ENCODE peak calls at places on chromosomes 3 and 15, in four cellular contexts. One of them, this sample, is unnamed. For H3K4me1, the result is how much of the 10 kb centered on the place peaks cover.

GRCh38 chr3:127043041-127043641 is 60.2 kb downstream of the PLXNA1 start:
- DNase-seq in esophagus squamous epithelium: no peak
- DNase-seq in thoracic aorta: no peak
- DNase-seq in IMR-90: no peak
- DNase-seq in this sample: peak

GRCh38 chr15:39204031-39204430 is 376.8 kb upstream of the THBS1 start:
- DNase-seq in esophagus squamous epithelium: no peak
- DNase-seq in thoracic aorta: no peak
- DNase-seq in IMR-90: peak
- DNase-seq in this sample: no peak

GRCh38 chr3:146679995-146680394 is 74.8 kb upstream of the PLSCR5 start:
- DNase-seq in esophagus squamous epithelium: no peak
- DNase-seq in thoracic aorta: no peak
- DNase-seq in IMR-90: no peak
- DNase-seq in this sample: no peak

GRCh38 chr3:12773724-12774105 is 14.7 kb upstream of the TMEM40 start:
- DNase-seq in esophagus squamous epithelium: no peak
- DNase-seq in thoracic aorta: no peak
- DNase-seq in IMR-90: no peak
- DNase-seq in this sample: no peak

GRCh38 chr3:155890671-155891190 is 20.3 kb downstream of the GMPS start:
- DNase-seq in esophagus squamous epithelium: no peak
- DNase-seq in thoracic aorta: no peak
- DNase-seq in IMR-90: peak
- DNase-seq in this sample: no peak

GRCh38 chr3:108914774-108915641 is 38.7 kb downstream of the GUCA1C start:
- DNase-seq in esophagus squamous epithelium: no peak
- DNase-seq in thoracic aorta: no peak
- DNase-seq in IMR-90: peak
- DNase-seq in this sample: peak

GRCh38 chr15:32651229-32651837 is 9.8 kb downstream of the SCG5 start:
- DNase-seq in esophagus squamous epithelium: no peak
- DNase-seq in thoracic aorta: no peak
- DNase-seq in IMR-90: peak
- DNase-seq in this sample: peak

GRCh38 chr15:65906396-65906795 is 37.1 kb downstream of the RAB11A start:
- DNase-seq in esophagus squamous epithelium: no peak
- DNase-seq in thoracic aorta: no peak
- DNase-seq in IMR-90: no peak
- DNase-seq in this sample: no peak

GRCh38 chr15:76003364-76003763 is 8.9 kb downstream of the NRG4 start:
- DNase-seq in esophagus squamous epithelium: no peak
- DNase-seq in thoracic aorta: no peak
- DNase-seq in IMR-90: no peak
- DNase-seq in this sample: no peak

GRCh38 chr3:73868688-73869315 is 244.1 kb upstream of the PDZRN3 start:
- DNase-seq in esophagus squamous epithelium: no peak
- DNase-seq in thoracic aorta: no peak
- DNase-seq in IMR-90: peak
- DNase-seq in this sample: no peak

GRCh38 chr15:76337047-76337738 is 620 bp downstream of the ISL2 start:
- DNase-seq in esophagus squamous epithelium: no peak
- DNase-seq in thoracic aorta: no peak
- DNase-seq in IMR-90: peak
- DNase-seq in this sample: no peak

GRCh38 chr15:66939451-66940023 is 125.9 kb upstream of the SMAD3 start:
- DNase-seq in esophagus squamous epithelium: no peak
- DNase-seq in thoracic aorta: no peak
- DNase-seq in IMR-90: no peak
- DNase-seq in this sample: no peak
- H3K4me1 ChIP-seq in esophagus squamous epithelium: under half
- H3K4me1 ChIP-seq in thoracic aorta: under half
- H3K4me1 ChIP-seq in IMR-90: under half
- H3K4me1 ChIP-seq in this sample: under half

GRCh38 chr15:61097057-61097456 is 132.0 kb downstream of the RORA start:
- DNase-seq in esophagus squamous epithelium: no peak
- DNase-seq in thoracic aorta: no peak
- DNase-seq in IMR-90: no peak
- DNase-seq in this sample: no peak
- H3K27ac ChIP-seq in esophagus squamous epithelium: no peak
- H3K27ac ChIP-seq in thoracic aorta: no peak
- H3K27ac ChIP-seq in IMR-90: no peak
- H3K27ac ChIP-seq in this sample: no peak

DNA sequence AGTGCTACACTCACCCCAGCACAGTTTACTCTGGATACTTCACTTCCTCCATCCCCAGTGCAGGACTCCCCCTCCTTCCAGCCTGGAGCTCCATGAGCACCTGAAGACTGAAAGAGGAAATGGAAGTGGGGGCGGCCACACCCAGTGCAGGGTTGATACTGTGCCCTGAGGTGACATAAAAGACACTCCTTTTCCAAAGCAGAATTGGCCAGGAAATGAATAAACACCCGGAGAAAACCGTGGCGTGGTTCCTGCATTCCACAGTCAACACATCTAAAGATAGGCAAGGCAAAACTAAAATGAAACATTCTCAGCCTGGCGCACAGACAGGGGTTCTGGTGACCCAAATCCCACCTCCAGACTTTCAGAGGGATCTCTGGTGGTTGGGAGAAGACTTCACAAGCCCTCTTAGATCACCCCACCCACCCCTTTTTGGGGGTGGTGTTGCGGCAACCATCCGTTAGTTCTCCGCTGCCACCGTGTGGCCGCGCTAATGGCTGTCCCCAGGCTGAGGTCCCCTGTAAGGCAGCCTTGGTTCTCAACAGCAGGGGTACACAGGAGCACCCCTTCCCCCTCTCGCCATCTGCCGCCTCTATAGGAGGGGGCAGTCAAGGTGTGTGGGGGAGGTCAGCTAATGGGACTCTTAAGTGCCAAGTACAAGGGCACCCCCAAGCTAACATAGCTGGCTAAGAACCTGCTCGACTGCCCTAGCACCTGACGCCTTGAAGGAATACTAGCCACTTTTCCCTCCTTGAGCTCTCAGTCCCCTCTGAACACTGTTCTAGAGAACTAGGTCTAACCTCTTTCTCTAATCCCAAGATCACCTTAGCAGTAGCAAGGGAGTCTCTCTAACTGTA is 2.6 kb upstream of the MST1R start:
- DNase-seq in esophagus squamous epithelium: no peak
- DNase-seq in thoracic aorta: no peak
- DNase-seq in IMR-90: peak
- DNase-seq in this sample: peak
- TF ChIP-seq CTCF in esophagus squamous epithelium: peak
- TF ChIP-seq CTCF in thoracic aorta: peak
- TF ChIP-seq CTCF in IMR-90: peak
- TF ChIP-seq CTCF in this sample: peak

DNA sequence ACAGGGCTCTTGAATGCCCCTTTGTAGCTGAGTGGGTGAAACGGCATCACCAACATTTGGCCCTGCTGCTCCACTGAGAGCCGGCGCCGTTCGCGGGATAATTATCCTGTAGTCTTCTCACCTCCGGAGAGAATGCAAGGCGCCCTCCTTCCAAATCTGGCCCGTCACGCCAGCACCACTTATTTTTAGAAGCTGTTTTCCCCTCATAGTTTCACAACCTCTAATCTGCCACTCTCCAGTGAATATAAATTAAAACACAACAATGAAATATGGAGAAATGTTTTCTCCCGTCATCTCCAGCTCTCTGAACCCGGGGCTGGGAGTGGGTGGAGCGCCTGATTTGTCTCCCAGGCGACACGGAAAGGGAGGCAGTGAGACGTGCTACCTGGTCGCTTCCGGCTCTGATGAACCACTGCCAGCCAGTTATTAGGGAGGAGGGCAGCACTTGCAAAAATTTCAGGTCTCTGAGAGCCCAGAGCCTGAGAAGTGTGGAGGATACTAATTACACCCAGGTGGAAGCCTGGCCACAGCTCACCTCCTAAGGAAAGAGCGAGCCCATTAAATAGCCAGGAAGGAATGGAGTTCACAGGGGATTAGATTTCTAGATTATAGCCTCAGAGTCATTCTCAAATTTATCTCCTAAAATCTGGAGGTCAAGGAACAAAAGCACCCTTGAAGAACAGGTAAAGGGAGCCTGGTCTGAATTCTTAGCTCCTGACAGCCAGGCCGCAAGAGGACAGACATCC is 58.8 kb downstream of the LIPC start:
- DNase-seq in esophagus squamous epithelium: no peak
- DNase-seq in thoracic aorta: no peak
- DNase-seq in IMR-90: no peak
- DNase-seq in this sample: no peak
- H3K4me1 ChIP-seq in esophagus squamous epithelium: under half
- H3K4me1 ChIP-seq in thoracic aorta: under half
- H3K4me1 ChIP-seq in IMR-90: under half
- H3K4me1 ChIP-seq in this sample: under half

GRCh38 chr15:90884719-90885431 is 571 bp downstream of the FES start:
- DNase-seq in esophagus squamous epithelium: no peak
- DNase-seq in thoracic aorta: no peak
- DNase-seq in IMR-90: no peak
- DNase-seq in this sample: peak

GRCh38 chr15:90886291-90886614 is 1.9 kb downstream of the FES start:
- DNase-seq in esophagus squamous epithelium: no peak
- DNase-seq in thoracic aorta: no peak
- DNase-seq in IMR-90: no peak
- DNase-seq in this sample: no peak

GRCh38 chr15:90883971-90884718 is at the start of gene FES:
- DNase-seq in esophagus squamous epithelium: no peak
- DNase-seq in thoracic aorta: no peak
- DNase-seq in IMR-90: peak
- DNase-seq in this sample: peak

GRCh38 chr15:90887037-90887481 is 2.8 kb downstream of the FES start:
- DNase-seq in esophagus squamous epithelium: no peak
- DNase-seq in thoracic aorta: no peak
- DNase-seq in IMR-90: no peak
- DNase-seq in this sample: peak

GRCh38 chr15:90885432-90886290 is 1.4 kb downstream of the FES start:
- DNase-seq in esophagus squamous epithelium: no peak
- DNase-seq in thoracic aorta: no peak
- DNase-seq in IMR-90: peak
- DNase-seq in this sample: peak
- H3K27ac ChIP-seq in esophagus squamous epithelium: peak
- H3K27ac ChIP-seq in thoracic aorta: peak
- H3K27ac ChIP-seq in IMR-90: peak
- H3K27ac ChIP-seq in this sample: peak

GRCh38 chr3:190053919-190054672 is 66.6 kb downstream of the P3H2 start:
- DNase-seq in esophagus squamous epithelium: no peak
- DNase-seq in thoracic aorta: no peak
- DNase-seq in IMR-90: peak
- DNase-seq in this sample: no peak
- TF ChIP-seq CTCF in esophagus squamous epithelium: peak
- TF ChIP-seq CTCF in thoracic aorta: no peak
- TF ChIP-seq CTCF in IMR-90: peak
- TF ChIP-seq CTCF in this sample: no peak

GRCh38 chr3:49413338-49413734 is 1.1 kb downstream of the TCTA start:
- DNase-seq in esophagus squamous epithelium: no peak
- DNase-seq in thoracic aorta: no peak
- DNase-seq in IMR-90: no peak
- DNase-seq in this sample: peak

GRCh38 chr3:49412632-49413337 is 562 bp downstream of the TCTA start:
- DNase-seq in esophagus squamous epithelium: no peak
- DNase-seq in thoracic aorta: no peak
- DNase-seq in IMR-90: no peak
- DNase-seq in this sample: peak

GRCh38 chr3:49410844-49411549 is 779 bp downstream of the RHOA start:
- DNase-seq in esophagus squamous epithelium: no peak
- DNase-seq in thoracic aorta: no peak
- DNase-seq in IMR-90: no peak
- DNase-seq in this sample: no peak

GRCh38 chr3:49411550-49411967 is 217 bp downstream of the RHOA start:
- DNase-seq in esophagus squamous epithelium: no peak
- DNase-seq in thoracic aorta: no peak
- DNase-seq in IMR-90: no peak
- DNase-seq in this sample: peak

GRCh38 chr3:49411968-49412631 is at the start of the genes RHOA and TCTA:
- DNase-seq in esophagus squamous epithelium: peak
- DNase-seq in thoracic aorta: peak
- DNase-seq in IMR-90: peak
- DNase-seq in this sample: peak
- H3K4me1 ChIP-seq in esophagus squamous epithelium: half or more
- H3K4me1 ChIP-seq in thoracic aorta: half or more
- H3K4me1 ChIP-seq in IMR-90: under half
- H3K4me1 ChIP-seq in this sample: half or more

DNA sequence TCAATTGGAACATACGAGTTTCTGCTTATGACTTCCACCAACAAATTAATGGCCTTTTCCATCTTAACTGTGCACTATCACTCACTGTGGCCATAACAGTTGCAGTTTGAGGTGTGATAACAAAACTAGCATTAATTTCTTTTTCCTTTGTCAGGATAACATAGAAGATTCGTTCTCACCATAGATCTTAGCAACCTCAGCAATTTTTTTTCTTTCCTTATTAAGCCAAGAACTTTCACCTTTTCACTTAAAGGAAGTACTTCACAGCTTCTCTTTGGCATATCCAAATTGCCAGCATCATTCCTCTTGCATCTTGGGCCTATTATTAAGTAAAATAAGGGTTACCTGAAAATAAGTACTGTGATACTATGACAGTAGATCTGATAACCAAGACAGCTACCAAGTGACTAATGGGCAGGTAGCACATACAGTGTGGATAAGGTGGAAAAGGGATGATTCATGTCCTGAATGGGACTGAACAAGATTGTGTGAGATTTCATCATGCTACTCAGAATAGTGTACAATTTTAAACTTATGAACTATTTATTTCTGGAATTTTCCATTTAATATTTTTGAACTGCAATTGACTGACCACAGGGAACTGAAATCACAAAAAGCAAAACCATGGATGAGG is 46.6 kb downstream of the CEP70 start:
- DNase-seq in esophagus squamous epithelium: no peak
- DNase-seq in thoracic aorta: no peak
- DNase-seq in IMR-90: no peak
- DNase-seq in this sample: no peak
- H3K27ac ChIP-seq in esophagus squamous epithelium: no peak
- H3K27ac ChIP-seq in thoracic aorta: no peak
- H3K27ac ChIP-seq in IMR-90: no peak
- H3K27ac ChIP-seq in this sample: no peak

DNA sequence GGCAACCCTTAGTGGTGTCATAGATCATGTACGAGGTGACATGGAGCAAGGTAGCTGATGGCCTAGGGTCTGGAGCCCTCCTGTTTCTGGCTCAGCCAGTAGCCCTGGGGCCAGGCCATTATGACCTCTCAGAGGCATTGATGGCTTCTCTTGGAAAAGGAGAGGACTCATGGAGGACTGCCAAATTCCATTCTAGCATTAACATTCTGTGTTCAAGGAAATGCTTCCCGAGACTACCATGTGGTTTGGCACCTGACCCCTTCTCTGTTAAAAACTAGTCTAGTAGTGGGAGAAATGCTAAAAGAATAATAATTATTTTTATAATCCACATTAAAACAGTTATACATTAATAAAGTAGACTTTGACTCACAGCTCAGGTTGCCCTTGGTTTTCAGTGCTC is 40.2 kb upstream of the ADAMTSL3 start:
- DNase-seq in esophagus squamous epithelium: no peak
- DNase-seq in thoracic aorta: no peak
- DNase-seq in IMR-90: no peak
- DNase-seq in this sample: no peak
- TF ChIP-seq CTCF in esophagus squamous epithelium: no peak
- TF ChIP-seq CTCF in thoracic aorta: no peak
- TF ChIP-seq CTCF in IMR-90: no peak
- TF ChIP-seq CTCF in this sample: no peak

GRCh38 chr15:73923156-73923487 is 3.1 kb upstream of the LOXL1 start:
- DNase-seq in esophagus squamous epithelium: no peak
- DNase-seq in thoracic aorta: no peak
- DNase-seq in IMR-90: no peak
- DNase-seq in this sample: no peak
- H3K4me1 ChIP-seq in esophagus squamous epithelium: half or more
- H3K4me1 ChIP-seq in thoracic aorta: half or more
- H3K4me1 ChIP-seq in IMR-90: under half
- H3K4me1 ChIP-seq in this sample: half or more

This sample was measured in spleen.